ENCODE peak calls at places on chromosomes 5 and 9, in eight cellular contexts. One of them, this sample, is unnamed.

GRCh38 chr5:157303667-157304327 is 37.9 kb downstream of the CYFIP2 start:
- DNase-seq in NCI-H748 treated with DMSO at 0.1 percent for 48 hours: no peak
- DNase-seq in ELF-1: peak; percentile 52
- DNase-seq in HCT116: no peak
- DNase-seq in Caki2: no peak
- DNase-seq in ovary: no peak
- DNase-seq in stimulated activated CD8-positive, alpha-beta memory T cell treated with anti-CD3 and anti-CD28 coated beads, Interleukin-4, amount 100 ng/mL, for 24 hours: no peak
- DNase-seq in NCI-H2107: no peak
- DNase-seq in this sample: no peak

GRCh38 chr5:33468811-33469435 is 28.2 kb downstream of the TARS1 start:
- DNase-seq in stimulated activated CD8-positive, alpha-beta memory T cell treated with anti-CD3 and anti-CD28 coated beads, Interleukin-4, amount 100 ng/mL, for 24 hours: no peak
- DNase-seq in NCI-H748 treated with DMSO at 0.1 percent for 48 hours: no peak
- DNase-seq in HCT116: no peak
- DNase-seq in ovary: no peak
- DNase-seq in Caki2: no peak
- DNase-seq in ELF-1: no peak
- DNase-seq in NCI-H2107: no peak
- DNase-seq in this sample: no peak

GRCh38 chr9:83978992-83979811 is 813 bp downstream of the HNRNPK start:
- DNase-seq in NCI-H748 treated with DMSO at 0.1 percent for 48 hours: peak; percentile 62
- DNase-seq in HCT116: no peak
- DNase-seq in ovary: peak; percentile 90
- DNase-seq in NCI-H2107: peak; percentile 45
- DNase-seq in Caki2: peak; percentile 56
- DNase-seq in stimulated activated CD8-positive, alpha-beta memory T cell treated with anti-CD3 and anti-CD28 coated beads, Interleukin-4, amount 100 ng/mL, for 24 hours: peak; percentile 79
- DNase-seq in ELF-1: peak; percentile 74
- DNase-seq in this sample: no peak

GRCh38 chr9:97293207-97293721 is 14.2 kb upstream of the CCDC180 start:
- DNase-seq in ELF-1: no peak
- DNase-seq in ovary: no peak
- DNase-seq in NCI-H748 treated with DMSO at 0.1 percent for 48 hours: peak; percentile 62
- DNase-seq in HCT116: no peak
- DNase-seq in Caki2: peak; percentile 34
- DNase-seq in NCI-H2107: no peak
- DNase-seq in stimulated activated CD8-positive, alpha-beta memory T cell treated with anti-CD3 and anti-CD28 coated beads, Interleukin-4, amount 100 ng/mL, for 24 hours: no peak
- DNase-seq in this sample: no peak

GRCh38 chr9:121121582-121122087 is 46.9 kb downstream of the CNTRL start:
- DNase-seq in HCT116: peak; percentile 90
- DNase-seq in ELF-1: peak; percentile 96
- DNase-seq in NCI-H748 treated with DMSO at 0.1 percent for 48 hours: peak; percentile 92
- DNase-seq in Caki2: peak; percentile 85
- DNase-seq in ovary: peak; percentile 94
- DNase-seq in NCI-H2107: peak; percentile 61
- DNase-seq in stimulated activated CD8-positive, alpha-beta memory T cell treated with anti-CD3 and anti-CD28 coated beads, Interleukin-4, amount 100 ng/mL, for 24 hours: peak; percentile 94
- DNase-seq in this sample: peak; percentile 73

GRCh38 chr5:34007116-34007674 is 655 bp downstream of the AMACR start:
- DNase-seq in ELF-1: peak; percentile 31
- DNase-seq in ovary: peak; percentile 35
- DNase-seq in NCI-H2107: no peak
- DNase-seq in Caki2: no peak
- DNase-seq in NCI-H748 treated with DMSO at 0.1 percent for 48 hours: peak; percentile 65
- DNase-seq in HCT116: no peak
- DNase-seq in stimulated activated CD8-positive, alpha-beta memory T cell treated with anti-CD3 and anti-CD28 coated beads, Interleukin-4, amount 100 ng/mL, for 24 hours: no peak
- DNase-seq in this sample: no peak

GRCh38 chr5:89064054-89064453 is 181.1 kb upstream of the MEF2C start:
- DNase-seq in Caki2: no peak
- DNase-seq in ovary: no peak
- DNase-seq in stimulated activated CD8-positive, alpha-beta memory T cell treated with anti-CD3 and anti-CD28 coated beads, Interleukin-4, amount 100 ng/mL, for 24 hours: no peak
- DNase-seq in NCI-H748 treated with DMSO at 0.1 percent for 48 hours: no peak
- DNase-seq in ELF-1: no peak
- DNase-seq in HCT116: no peak
- DNase-seq in NCI-H2107: no peak
- DNase-seq in this sample: no peak

GRCh38 chr5:127358782-127359181 is 68.2 kb downstream of the MEGF10 start:
- DNase-seq in stimulated activated CD8-positive, alpha-beta memory T cell treated with anti-CD3 and anti-CD28 coated beads, Interleukin-4, amount 100 ng/mL, for 24 hours: no peak
- DNase-seq in NCI-H2107: no peak
- DNase-seq in ELF-1: no peak
- DNase-seq in HCT116: no peak
- DNase-seq in Caki2: no peak
- DNase-seq in NCI-H748 treated with DMSO at 0.1 percent for 48 hours: no peak
- DNase-seq in ovary: no peak
- DNase-seq in this sample: no peak

GRCh38 chr9:133666845-133667244 is 30.7 kb downstream of the DBH start:
- DNase-seq in ELF-1: no peak
- DNase-seq in ovary: no peak
- DNase-seq in Caki2: no peak
- DNase-seq in NCI-H2107: no peak
- DNase-seq in stimulated activated CD8-positive, alpha-beta memory T cell treated with anti-CD3 and anti-CD28 coated beads, Interleukin-4, amount 100 ng/mL, for 24 hours: no peak
- DNase-seq in HCT116: no peak
- DNase-seq in NCI-H748 treated with DMSO at 0.1 percent for 48 hours: no peak
- DNase-seq in this sample: no peak

GRCh38 chr5:131164161-131164930 is 710 bp downstream of the HINT1 start:
- DNase-seq in ovary: peak; percentile 52
- DNase-seq in NCI-H2107: peak; percentile 39
- DNase-seq in NCI-H748 treated with DMSO at 0.1 percent for 48 hours: peak; percentile 29
- DNase-seq in stimulated activated CD8-positive, alpha-beta memory T cell treated with anti-CD3 and anti-CD28 coated beads, Interleukin-4, amount 100 ng/mL, for 24 hours: peak; percentile 51
- DNase-seq in Caki2: peak; percentile 62
- DNase-seq in ELF-1: peak; percentile 81
- DNase-seq in HCT116: no peak
- DNase-seq in this sample: no peak

GRCh38 chr5:161889971-161890370 is 42.1 kb downstream of the GABRA1 start:
- DNase-seq in ELF-1: no peak
- DNase-seq in ovary: no peak
- DNase-seq in stimulated activated CD8-positive, alpha-beta memory T cell treated with anti-CD3 and anti-CD28 coated beads, Interleukin-4, amount 100 ng/mL, for 24 hours: no peak
- DNase-seq in NCI-H2107: no peak
- DNase-seq in HCT116: no peak
- DNase-seq in NCI-H748 treated with DMSO at 0.1 percent for 48 hours: no peak
- DNase-seq in Caki2: no peak
- DNase-seq in this sample: no peak

GRCh38 chr5:52504584-52505240 is 283.0 kb upstream of the ITGA1 start:
- DNase-seq in NCI-H2107: no peak
- DNase-seq in Caki2: no peak
- DNase-seq in ELF-1: no peak
- DNase-seq in NCI-H748 treated with DMSO at 0.1 percent for 48 hours: peak; percentile 27
- DNase-seq in ovary: no peak
- DNase-seq in HCT116: no peak
- DNase-seq in stimulated activated CD8-positive, alpha-beta memory T cell treated with anti-CD3 and anti-CD28 coated beads, Interleukin-4, amount 100 ng/mL, for 24 hours: no peak
- DNase-seq in this sample: no peak

This sample was measured in epithelial cell of proximal tubule.